ENCODE peak calls at places on chromosomes 12 and 14, in six cellular contexts. Q, J, K, Y, G and S are unnamed samples.
A peak's percentile ranks its signal among the peaks of the same experiment; 100 is the strongest.

GRCh38 chr12:12745576-12746211 is 28.5 kb downstream of the CDKN1B start:
- DNase-seq in Y (peak; percentile 45), Q (no peak), J (no peak), K (no peak), G (no peak), S (no peak)

GRCh38 chr12:47650469-47650868 is 55.4 kb downstream of the RPAP3 start:
- DNase-seq in J (no peak), Y (peak; percentile 14), K (no peak), Q (no peak), G (no peak), S (peak; percentile 33)

GRCh38 chr14:100317897-100318808 is 5.0 kb upstream of the SLC25A47 start:
- DNase-seq in K (peak; percentile 61), J (peak; percentile 90), Y (peak; percentile 14), G (peak; percentile 75), Q (peak; percentile 77), S (peak; percentile 88)

GRCh38 chr14:61503167-61503801 is 181.9 kb downstream of the PRKCH start:
- DNase-seq in Y (peak; percentile 66), G (no peak), Q (no peak), K (no peak), J (no peak), S (no peak)

GRCh38 chr14:24378981-24379906 is 11.3 kb downstream of the NFATC4 start:
- DNase-seq in Y (no peak), Q (no peak), G (no peak), J (no peak), K (no peak), S (no peak)

GRCh38 chr12:14578646-14579045 is 11.0 kb upstream of the PLBD1 start:
- DNase-seq in Y (no peak), K (no peak), J (no peak), G (no peak), Q (no peak), S (no peak)

GRCh38 chr12:67271976-67272375 is 2.8 kb downstream of the CAND1 start:
- DNase-seq in G (no peak), Y (peak; percentile 59), Q (no peak), K (no peak), J (no peak), S (peak; percentile 16)

GRCh38 chr14:34465069-34465859 is 3.2 kb upstream of the SPTSSA start:
- DNase-seq in J (peak; percentile 45), Q (peak; percentile 66), K (no peak), Y (peak; percentile 10), G (peak; percentile 36), S (peak; percentile 10)

GRCh38 chr14:22887260-22887989 is 4.4 kb downstream of the REM2 start:
- DNase-seq in Y (peak; percentile 67), J (peak; percentile 95), Q (peak; percentile 71), K (peak; percentile 81), G (peak; percentile 87), S (peak; percentile 69)

GRCh38 chr14:72916174-72916573 is 10.1 kb upstream of the DCAF4 start:
- DNase-seq in K (no peak), J (no peak), Y (no peak), G (no peak), Q (no peak), S (peak; percentile 40)

GRCh38 chr12:118346895-118347294 is 25.8 kb downstream of the TAOK3 start:
- DNase-seq in Y (no peak), Q (no peak), G (no peak), K (no peak), J (no peak), S (no peak)

GRCh38 chr12:109255377-109255776 is 53.7 kb downstream of the FOXN4 start:
- DNase-seq in Q (peak; percentile 27), K (no peak), J (peak; percentile 70), Y (no peak), G (no peak), S (peak; percentile 7)

GRCh38 chr12:8913702-8914032 is 642 bp upstream of the PHC1 start:
- DNase-seq in K (no peak), J (no peak), G (peak; percentile 5), Y (peak; percentile 8), Q (no peak), S (peak; percentile 39)

GRCh38 chr14:61188936-61189808 is 92.0 kb downstream of the TMEM30B start:
- DNase-seq in Y (peak; percentile 55), G (peak; percentile 71), K (peak; percentile 73), Q (peak; percentile 49), J (peak; percentile 89), S (peak; percentile 91)

GRCh38 chr12:95674631-95675030 is 115.9 kb downstream of the NTN4 start:
- DNase-seq in Q (no peak), J (no peak), K (peak; percentile 75), Y (no peak), G (peak; percentile 44), S (peak; percentile 5)

GRCh38 chr12:47105914-47106674 is 26.3 kb upstream of the AMIGO2 start:
- DNase-seq in Y (no peak), Q (no peak), J (no peak), K (no peak), G (no peak), S (no peak)

GRCh38 chr12:49643135-49643534 is 19.8 kb downstream of the PRPF40B start:
- DNase-seq in Y (no peak), J (no peak), Q (no peak), G (no peak), K (no peak), S (no peak)

GRCh38 chr12:49641748-49642369 is 18.5 kb downstream of the PRPF40B start:
- DNase-seq in J (no peak), G (no peak), Y (no peak), Q (no peak), K (no peak), S (no peak)

GRCh38 chr12:49644620-49644994 is 21.2 kb downstream of the PRPF40B start:
- DNase-seq in Q (peak; percentile 85), K (peak; percentile 91), G (peak; percentile 86), Y (no peak), J (peak; percentile 85), S (peak; percentile 85)

GRCh38 chr12:49643961-49644619 is 20.7 kb downstream of the PRPF40B start:
- DNase-seq in G (no peak), Y (no peak), J (no peak), K (no peak), Q (no peak), S (no peak)

GRCh38 chr12:49642370-49642802 is 19.0 kb downstream of the PRPF40B start:
- DNase-seq in G (peak; percentile 52), K (no peak), J (no peak), Y (no peak), Q (no peak), S (no peak)
- H3K36me3 ChIP-seq in G (no peaks in the 10 kb centered on the region), K (peaks cover 24% of the 10 kb centered on the region), J (peaks cover 13% of the 10 kb centered on the region), Y (peaks cover 29% of the 10 kb centered on the region), Q (peaks cover 13% of the 10 kb centered on the region), S (no peaks in the 10 kb centered on the region)

GRCh38 chr14:55349565-55349964 is 62.1 kb downstream of the ATG14 start:
- DNase-seq in Y (no peak), Q (no peak), K (no peak), G (no peak), J (no peak), S (no peak)

GRCh38 chr14:55350461-55350860 is 61.2 kb downstream of the ATG14 start:
- DNase-seq in J (peak; percentile 25), Y (no peak), G (no peak), K (no peak), Q (no peak), S (no peak)

GRCh38 chr14:55351111-55351510 is 60.5 kb downstream of the ATG14 start:
- DNase-seq in K (no peak), Y (no peak), J (no peak), G (no peak), Q (no peak), S (no peak)

GRCh38 chr14:55348766-55349453 is 62.7 kb downstream of the ATG14 start:
- DNase-seq in J (no peak), Y (no peak), G (no peak), K (no peak), Q (no peak), S (no peak)

GRCh38 chr14:55347040-55347439 is 64.6 kb downstream of the ATG14 start:
- DNase-seq in J (no peak), Q (no peak), K (no peak), Y (no peak), G (no peak), S (no peak)
- H3K79me2 ChIP-seq in J (peaks cover 19% of the 10 kb centered on the region), Q (peaks cover 34% of the 10 kb centered on the region), K (peaks cover 51% of the 10 kb centered on the region), Y (peaks cover 48% of the 10 kb centered on the region), G (peaks cover 89% of the 10 kb centered on the region), S (peaks cover 74% of the 10 kb centered on the region)

GRCh38 chr12:132021031-132021871 is 71.5 kb downstream of the EP400 start:
- DNase-seq in Y (no peak), J (no peak), Q (no peak), K (no peak), G (no peak), S (no peak)

GRCh38 chr12:132020292-132020691 is 70.5 kb downstream of the EP400 start:
- DNase-seq in J (no peak), Q (no peak), G (no peak), Y (no peak), K (no peak), S (no peak)

GRCh38 chr12:132019891-132020290 is 70.1 kb downstream of the EP400 start:
- DNase-seq in J (no peak), K (no peak), G (no peak), Y (no peak), Q (no peak), S (no peak)

GRCh38 chr12:132015686-132016430 is 66.1 kb downstream of the EP400 start:
- DNase-seq in J (no peak), K (no peak), Y (no peak), G (no peak), Q (no peak), S (no peak)

DNA sequence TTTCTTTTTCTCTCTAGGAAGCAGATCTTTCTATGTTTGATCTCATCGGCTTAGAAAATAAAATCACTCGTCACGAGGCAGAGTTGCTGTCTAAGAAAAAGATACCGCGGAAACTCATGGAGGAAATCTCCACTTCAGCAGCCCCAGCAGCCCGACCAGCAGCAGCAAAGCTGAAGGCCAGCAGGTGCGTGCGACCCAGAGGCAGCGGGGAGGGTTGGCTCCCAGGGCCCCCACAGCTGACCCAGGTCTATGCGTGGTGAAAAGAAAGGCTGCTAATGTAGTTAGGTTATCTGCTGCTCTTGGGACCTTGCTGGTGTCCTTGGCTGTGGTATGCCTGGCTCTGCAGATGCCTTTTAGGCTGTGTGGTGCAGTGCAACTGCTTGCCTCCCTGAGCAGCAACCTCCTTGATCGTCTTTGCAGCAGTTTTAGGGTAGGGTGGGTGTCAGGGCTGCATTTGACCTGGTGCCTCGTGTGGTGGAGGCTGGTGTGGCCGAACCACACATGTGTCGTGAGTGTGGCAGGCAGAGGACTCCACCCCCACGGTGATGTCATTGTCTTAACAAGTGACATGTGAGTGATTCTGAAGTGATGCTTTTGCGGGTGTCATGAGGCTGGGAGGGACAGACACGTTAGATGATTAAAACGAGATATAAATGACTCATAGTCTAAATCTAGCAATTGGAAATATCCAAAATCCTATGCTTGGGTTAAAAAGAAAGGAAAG is 68.6 kb downstream of the EP400 start:
- DNase-seq in Y (no peak), Q (peak; percentile 21), K (no peak), G (no peak), J (no peak), S (peak; percentile 30)
- H3K36me3 ChIP-seq in Y (peaks cover 43% of the 10 kb centered on the region), Q (peaks cover 90% of the 10 kb centered on the region), K (peaks cover 42% of the 10 kb centered on the region), G (no peaks in the 10 kb centered on the region), J (peaks cover 26% of the 10 kb centered on the region), S (peaks cover 10% of the 10 kb centered on the region)

DNA sequence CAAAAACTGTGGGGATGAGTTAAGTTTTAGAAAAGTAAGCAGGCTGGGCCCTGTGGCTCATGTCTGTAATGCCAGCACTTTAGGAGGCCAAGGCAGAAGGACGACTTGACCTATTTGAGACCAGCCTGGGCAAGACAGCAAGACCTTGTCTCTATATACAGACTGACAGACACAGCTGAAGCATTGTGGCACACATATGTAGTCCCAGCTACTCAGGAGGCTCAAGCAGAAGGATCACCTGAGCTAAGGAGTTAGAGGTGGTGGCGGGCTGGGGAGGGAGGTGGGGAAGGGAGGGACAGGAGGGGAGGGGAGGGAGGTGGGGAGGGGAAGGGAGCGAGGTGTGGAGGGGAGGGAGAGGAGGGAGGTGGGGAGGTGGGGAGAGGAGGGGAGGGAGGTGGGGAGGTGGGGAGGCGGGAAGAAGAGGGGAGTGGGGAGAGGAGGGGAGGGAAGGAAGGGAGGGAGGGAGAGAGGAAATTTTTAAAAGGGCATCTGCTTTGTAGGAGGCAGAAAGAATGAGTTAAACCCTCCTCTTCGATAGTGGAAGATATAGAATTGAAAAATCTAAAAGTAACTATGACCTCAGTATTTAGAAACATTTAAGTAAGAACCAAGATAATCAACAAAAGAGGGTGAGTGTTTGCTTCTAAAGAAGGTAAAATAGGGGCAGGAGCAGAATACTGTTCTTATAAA is 30.9 kb downstream of the MED13L start:
- DNase-seq in K (no peak), G (no peak), Y (no peak), J (peak; percentile 47), Q (no peak), S (no peak)
- H3K79me2 ChIP-seq in K (peaks cover 99% of the 10 kb centered on the region), G (peaks cover 97% of the 10 kb centered on the region), Y (peaks cover 99% of the 10 kb centered on the region), J (peaks cover 97% of the 10 kb centered on the region), Q (peaks cover 96% of the 10 kb centered on the region), S (peaks cover 99% of the 10 kb centered on the region)